ENCODE peak calls at places on chromosomes 1 and 21, in six cellular contexts. L is HepG2, X is breast epithelium, J is prostate gland, Z is GM12891, V is K562. Q is an unnamed sample.

GRCh38 chr1:11248169-11248568 is 14.2 kb downstream of the MTOR start:
- DNase-seq in L (no peak), X (no peak), J (no peak), Z (no peak), V (peak; percentile 21), Q (no peak)

GRCh38 chr1:232542633-232543032 is 87.3 kb downstream of the SIPA1L2 start:
- DNase-seq in L (no peak), X (no peak), J (no peak), Z (no peak), V (no peak), Q (no peak)

GRCh38 chr1:7886346-7886745 is 33.5 kb upstream of the UTS2 start:
- DNase-seq in L (no peak), X (no peak), J (no peak), Z (no peak), V (no peak), Q (no peak)

GRCh38 chr1:221701570-221702186 is 40.2 kb downstream of the DUSP10 start:
- DNase-seq in L (no peak), X (no peak), J (no peak), Z (no peak), V (no peak), Q (no peak)

GRCh38 chr1:91830242-91831131 is 55.5 kb downstream of the TGFBR3 start:
- DNase-seq in L (peak; percentile 84), X (peak; percentile 76), J (no peak), Z (no peak), V (no peak), Q (no peak)

GRCh38 chr1:9883585-9884449 is 26.3 kb downstream of the CTNNBIP1 start:
- DNase-seq in L (no peak), X (no peak), J (no peak), Z (no peak), V (no peak), Q (no peak)

GRCh38 chr21:18369115-18369514 is 34.5 kb downstream of the TMPRSS15 start:
- DNase-seq in L (peak; percentile 2), X (no peak), J (no peak), Z (no peak), V (no peak), Q (no peak)

GRCh38 chr1:62224182-62224581 is 29.5 kb downstream of the L1TD1 start:
- DNase-seq in L (no peak), X (no peak), J (no peak), Z (no peak), V (no peak), Q (no peak)

GRCh38 chr1:156627313-156627880 is 8.2 kb downstream of the HAPLN2 start:
- DNase-seq in L (peak; percentile 58), X (no peak), J (no peak), Z (no peak), V (peak; percentile 53), Q (no peak)

GRCh38 chr1:1204998-1205768 is 1.2 kb downstream of the TNFRSF18 start:
- DNase-seq in L (no peak), X (no peak), J (no peak), Z (no peak), V (no peak), Q (no peak)

GRCh38 chr1:193115629-193116227 is 6.1 kb upstream of the CDC73 start:
- DNase-seq in L (peak; percentile 87), X (no peak), J (no peak), Z (no peak), V (peak; percentile 55), Q (no peak)

GRCh38 chr1:160096491-160097116 is 1.8 kb downstream of the IGSF8 start:
- DNase-seq in L (no peak), X (no peak), J (no peak), Z (no peak), V (no peak), Q (no peak)

GRCh38 chr21:28993293-28993629 is 584 bp upstream of the LTN1 start:
- DNase-seq in L (no peak), X (no peak), J (no peak), Z (no peak), V (peak; percentile 22), Q (no peak)

GRCh38 chr1:164586619-164587018 is 27.6 kb downstream of the PBX1 start:
- DNase-seq in L (no peak), X (no peak), J (no peak), Z (no peak), V (no peak), Q (no peak)

GRCh38 chr1:17867470-17867869 is 112.3 kb downstream of the ACTL8 start:
- DNase-seq in L (no peak), X (no peak), J (no peak), Z (no peak), V (no peak), Q (no peak)

GRCh38 chr1:167687919-167688519 is 33.8 kb upstream of the MPZL1 start:
- DNase-seq in L (peak; percentile 61), X (peak; percentile 62), J (peak; percentile 81), Z (peak; percentile 57), V (peak; percentile 82), Q (peak; percentile 50)

GRCh38 chr1:242569867-242570266 is 45.4 kb upstream of the PLD5 start:
- DNase-seq in L (no peak), X (no peak), J (no peak), Z (no peak), V (no peak), Q (no peak)

GRCh38 chr1:43054961-43055360 is 96.3 kb upstream of the SLC2A1 start:
- DNase-seq in L (no peak), X (no peak), J (no peak), Z (no peak), V (no peak), Q (no peak)

GRCh38 chr1:207797229-207797973 is 45.5 kb downstream of the CD46 start:
- DNase-seq in L (peak; percentile 76), X (peak; percentile 87), J (peak; percentile 85), Z (no peak), V (peak; percentile 74), Q (no peak)

GRCh38 chr1:15413563-15414449 is 4.1 kb downstream of the EFHD2 start:
- DNase-seq in L (no peak), X (no peak), J (no peak), Z (no peak), V (no peak), Q (no peak)

GRCh38 chr1:202159534-202160371 is 649 bp downstream of the PTPN7 start:
- DNase-seq in L (no peak), X (no peak), J (no peak), Z (peak; percentile 51), V (peak; percentile 77), Q (peak; percentile 60)

GRCh38 chr1:206797534-206798383 is 25.5 kb upstream of the IL10 start:
- DNase-seq in L (no peak), X (no peak), J (no peak), Z (no peak), V (peak; percentile 60), Q (no peak)

GRCh38 chr1:207923121-207923520 is 12.2 kb upstream of the CD34 start:
- DNase-seq in L (no peak), X (no peak), J (no peak), Z (no peak), V (no peak), Q (no peak)

GRCh38 chr1:225654688-225655508 is 2.0 kb upstream of the ENAH start:
- DNase-seq in L (no peak), X (no peak), J (no peak), Z (no peak), V (no peak), Q (no peak)

GRCh38 chr1:225651872-225652725 is 824 bp downstream of the ENAH start:
- DNase-seq in L (peak; percentile 49), X (no peak), J (peak; percentile 34), Z (no peak), V (no peak), Q (no peak)

GRCh38 chr1:225654277-225654597 is 1.3 kb upstream of the ENAH start:
- DNase-seq in L (no peak), X (no peak), J (no peak), Z (no peak), V (no peak), Q (no peak)

GRCh38 chr1:225652726-225653462 is at the start of gene ENAH:
- DNase-seq in L (peak; percentile 49), X (peak; percentile 80), J (peak; percentile 78), Z (peak; percentile 60), V (peak; percentile 73), Q (peak; percentile 39)

GRCh38 chr1:225653463-225654276 is 747 bp upstream of the ENAH start:
- DNase-seq in L (peak; percentile 45), X (peak; percentile 78), J (peak; percentile 65), Z (peak; percentile 34), V (no peak), Q (no peak)
- TF ChIP-seq POLR2A in L (peak; percentile 24), X (peak; percentile 54), J (peak; percentile 23), Z (no peak), V (no peak), Q (no peak)

GRCh38 chr1:203628997-203629508 is 2.4 kb downstream of the ATP2B4 start:
- DNase-seq in L (no peak), X (no peak), J (no peak), Z (no peak), V (no peak), Q (no peak)
- TF ChIP-seq POLR2AphosphoS5 in L (no peak), X (no peak), J (no peak), Z (no peak), V (no peak), Q (no peak)

GRCh38 chr1:27526569-27527222 is 36.7 kb upstream of the WASF2 start:
- DNase-seq in L (peak; percentile 54), X (no peak), J (no peak), Z (no peak), V (peak; percentile 57), Q (no peak)

GRCh38 chr1:27528701-27529637 is 39.0 kb upstream of the WASF2 start:
- DNase-seq in L (no peak), X (no peak), J (peak; percentile 67), Z (no peak), V (peak; percentile 77), Q (no peak)

GRCh38 chr1:27527223-27527856 is 37.4 kb upstream of the WASF2 start:
- DNase-seq in L (no peak), X (peak; percentile 84), J (peak; percentile 76), Z (peak; percentile 66), V (peak; percentile 90), Q (no peak)

GRCh38 chr1:27529638-27530018 is 39.7 kb upstream of the WASF2 start:
- DNase-seq in L (no peak), X (no peak), J (no peak), Z (no peak), V (no peak), Q (no peak)

DNA sequence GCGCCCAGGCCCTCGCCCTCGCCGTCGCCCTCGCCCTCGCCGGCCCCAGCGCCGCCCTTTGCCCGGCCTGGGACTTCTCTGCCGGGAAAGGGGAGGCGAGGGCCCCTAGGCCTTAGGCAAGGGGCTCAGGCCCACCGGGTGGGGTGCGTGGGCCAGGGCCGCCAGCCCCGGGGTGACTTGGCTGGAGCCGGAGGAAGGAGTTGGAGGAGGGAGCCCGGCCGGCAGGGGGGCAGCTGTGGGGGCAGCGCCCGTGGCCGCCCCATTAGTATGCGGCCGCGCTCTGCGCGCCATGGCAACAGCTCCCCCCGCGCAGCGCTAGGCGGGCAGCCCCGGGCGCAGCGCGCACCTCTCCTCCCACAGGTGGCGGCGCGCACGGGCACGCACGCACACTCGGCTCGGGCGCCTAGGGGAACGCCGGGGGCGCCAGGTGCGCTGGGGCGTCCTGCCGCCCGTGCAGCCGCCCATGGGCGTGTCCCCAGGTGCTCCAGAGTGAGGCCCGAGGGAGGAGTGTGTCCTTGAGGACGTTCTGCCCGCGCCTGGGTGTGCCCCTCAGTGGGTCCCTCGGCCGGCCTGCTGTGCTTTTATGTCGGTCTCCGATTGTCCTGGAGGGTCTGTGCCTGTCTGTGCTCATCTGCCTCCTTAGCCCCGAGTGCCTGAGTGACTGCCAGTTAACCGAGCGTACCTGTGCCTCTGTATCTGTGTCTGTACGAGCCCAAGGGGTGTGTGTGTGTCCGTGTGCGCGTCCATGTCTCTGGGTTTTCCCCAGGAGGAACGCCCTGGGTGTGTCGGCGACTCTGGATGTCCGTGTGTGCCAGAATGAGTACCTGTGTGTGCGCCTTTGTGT is 38.1 kb upstream of the WASF2 start:
- DNase-seq in L (no peak), X (no peak), J (peak; percentile 58), Z (peak; percentile 72), V (no peak), Q (peak; percentile 63)
- TF ChIP-seq POLR2A in L (no peak), X (no peak), J (peak; percentile 62), Z (no peak), V (no peak), Q (no peak)

GRCh38 chr1:101943237-101943636 is 53.5 kb downstream of the OLFM3 start:
- DNase-seq in L (no peak), X (no peak), J (no peak), Z (no peak), V (no peak), Q (no peak)
- TF ChIP-seq POLR2AphosphoS5 in L (no peak), X (no peak), J (no peak), Z (no peak), V (no peak), Q (no peak)